ENCODE peak calls at places on chromosomes 4 and X, in ten cellular contexts. R, J, U, S, X, M, G, W, B and Y are unnamed samples.
A peak's percentile ranks its signal among the peaks of the same experiment; 100 is the strongest.

GRCh38 chrX:9788908-9789307 is 2.7 kb downstream of the SHROOM2 start:
- DNase-seq in R (no peak), J (no peak), U (peak; percentile 1), S (no peak), X (no peak), M (no peak), G (no peak), W (peak; percentile 26), B (peak; percentile 71), Y (no peak)

GRCh38 chrX:85544609-85545008 is 165.1 kb upstream of the POF1B start:
- DNase-seq in R (no peak), J (no peak), U (no peak), S (no peak), X (no peak), M (no peak), G (no peak), W (peak; percentile 0), B (no peak), Y (no peak)

GRCh38 chr4:112234952-112235609 is 3.5 kb downstream of the AP1AR start:
- DNase-seq in R (peak; percentile 67), J (peak; percentile 63), U (peak; percentile 58), S (peak; percentile 43), X (peak; percentile 76), M (peak; percentile 62), G (peak; percentile 84), W (peak; percentile 93), B (peak; percentile 87), Y (peak; percentile 45)

GRCh38 chr4:141625023-141625422 is 11.4 kb upstream of the IL15 start:
- DNase-seq in R (peak; percentile 9), J (no peak), U (no peak), S (no peak), X (no peak), M (no peak), G (no peak), W (no peak), B (no peak), Y (no peak)

GRCh38 chr4:82201303-82201702 is 172.5 kb downstream of the HNRNPD start:
- DNase-seq in R (no peak), J (no peak), U (no peak), S (no peak), X (no peak), M (no peak), G (peak; percentile 32), W (no peak), B (no peak), Y (peak; percentile 6)

GRCh38 chr4:13657016-13657415 is 29.5 kb upstream of the BOD1L1 start:
- DNase-seq in R (no peak), J (no peak), U (no peak), S (no peak), X (no peak), M (no peak), G (no peak), W (no peak), B (no peak), Y (no peak)

GRCh38 chrX:1455948-1456280 is 3.2 kb upstream of the ASMTL start:
- DNase-seq in R (no peak), J (no peak), U (no peak), S (no peak), X (no peak), M (no peak), G (no peak), W (no peak), B (no peak), Y (no peak)

GRCh38 chrX:118530537-118530936 is 34.9 kb downstream of the DOCK11 start:
- DNase-seq in R (no peak), J (no peak), U (no peak), S (no peak), X (no peak), M (no peak), G (no peak), W (peak; percentile 65), B (no peak), Y (no peak)

GRCh38 chrX:66684196-66684595 is 45.3 kb upstream of the EDA2R start:
- DNase-seq in R (no peak), J (no peak), U (no peak), S (no peak), X (no peak), M (no peak), G (no peak), W (no peak), B (no peak), Y (no peak)

GRCh38 chrX:115047181-115047580 is 29.8 kb upstream of the IL13RA2 start:
- DNase-seq in R (no peak), J (no peak), U (no peak), S (no peak), X (no peak), M (no peak), G (no peak), W (peak; percentile 2), B (no peak), Y (no peak)

GRCh38 chr4:104896623-104897296 is 249.9 kb upstream of the TET2 start:
- DNase-seq in R (no peak), J (no peak), U (no peak), S (no peak), X (no peak), M (no peak), G (no peak), W (no peak), B (no peak), Y (peak; percentile 43)

GRCh38 chr4:186934841-186935443 is 211.3 kb upstream of the FAT1 start:
- DNase-seq in R (no peak), J (no peak), U (no peak), S (no peak), X (no peak), M (no peak), G (no peak), W (no peak), B (no peak), Y (peak; percentile 60)

GRCh38 chr4:101191302-101192098 is 155.8 kb downstream of the PPP3CA start:
- DNase-seq in R (peak; percentile 56), J (no peak), U (no peak), S (no peak), X (peak; percentile 50), M (peak; percentile 49), G (peak; percentile 77), W (peak; percentile 95), B (peak; percentile 99), Y (no peak)

GRCh38 chrX:119228506-119229290 is 7.4 kb upstream of the PGRMC1 start:
- DNase-seq in R (no peak), J (no peak), U (peak; percentile 4), S (no peak), X (no peak), M (no peak), G (peak; percentile 75), W (peak; percentile 85), B (peak; percentile 40), Y (peak; percentile 18)

GRCh38 chrX:2498781-2499302 is 1.9 kb downstream of the DHRSX start:
- DNase-seq in R (peak; percentile 71), J (no peak), U (no peak), S (no peak), X (peak; percentile 46), M (no peak), G (peak; percentile 11), W (peak; percentile 47), B (peak; percentile 20), Y (no peak)

GRCh38 chr4:89707467-89707866 is 129.5 kb downstream of the SNCA start:
- DNase-seq in R (no peak), J (no peak), U (no peak), S (no peak), X (no peak), M (no peak), G (no peak), W (no peak), B (no peak), Y (no peak)

GRCh38 chrX:104370089-104370488 is 115.4 kb upstream of the ESX1 start:
- DNase-seq in R (peak; percentile 6), J (peak; percentile 26), U (no peak), S (no peak), X (no peak), M (peak; percentile 38), G (no peak), W (no peak), B (no peak), Y (peak; percentile 31)

GRCh38 chr4:76920715-76921114 is 22.8 kb upstream of the SOWAHB start:
- DNase-seq in R (no peak), J (no peak), U (no peak), S (no peak), X (no peak), M (no peak), G (no peak), W (no peak), B (no peak), Y (no peak)

GRCh38 chrX:41822917-41823316 is 98.9 kb downstream of the GPR82 start:
- DNase-seq in R (no peak), J (no peak), U (no peak), S (no peak), X (no peak), M (no peak), G (no peak), W (no peak), B (no peak), Y (no peak)

GRCh38 chr4:102543529-102543928 is 42.4 kb downstream of the NFKB1 start:
- DNase-seq in R (no peak), J (no peak), U (no peak), S (no peak), X (no peak), M (no peak), G (no peak), W (no peak), B (no peak), Y (no peak)
- H3K27ac ChIP-seq in R (no peak overlapping the region), J (no peak overlapping the region), U (no peak overlapping the region), S (no peak overlapping the region), X (no peak overlapping the region), M (no peak overlapping the region), G (no peak overlapping the region), W (no peak overlapping the region), B (no peak overlapping the region), Y (peak overlapping the region; percentile 67)

DNA sequence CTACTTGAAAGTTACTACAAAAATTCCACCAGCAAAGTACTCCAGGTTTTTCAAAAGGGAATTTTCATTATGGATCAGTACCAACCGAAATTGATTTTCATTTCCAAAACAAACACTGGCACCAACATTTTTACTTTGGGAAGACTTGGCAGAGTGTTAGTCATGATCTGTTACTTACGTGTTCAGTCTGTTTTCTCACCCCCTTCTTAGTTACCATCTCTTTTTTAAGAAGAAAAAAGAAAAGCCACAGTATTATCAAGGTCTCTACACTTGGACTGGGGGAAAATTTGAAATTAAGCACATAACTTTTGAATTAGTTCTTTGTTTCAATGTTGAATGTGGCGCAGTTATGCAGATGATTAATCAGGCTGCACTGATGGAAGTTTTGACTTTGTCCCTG is 27.5 kb downstream of the RBBP7 start:
- DNase-seq in R (no peak), J (no peak), U (no peak), S (no peak), X (no peak), M (no peak), G (no peak), W (no peak), B (no peak), Y (no peak)
- H3K27ac ChIP-seq in R (peak overlapping the region; percentile 61), J (no peak overlapping the region), U (no peak overlapping the region), S (no peak overlapping the region), X (peak overlapping the region; percentile 18), M (no peak overlapping the region), G (no peak overlapping the region), W (no peak overlapping the region), B (no peak overlapping the region), Y (no peak overlapping the region)

GRCh38 chr4:783133-783541 is 42.8 kb downstream of the CPLX1 start:
- DNase-seq in R (no peak), J (no peak), U (no peak), S (no peak), X (no peak), M (no peak), G (no peak), W (no peak), B (no peak), Y (no peak)
- H3K27ac ChIP-seq in R (no peak overlapping the region), J (peak overlapping the region; percentile 87), U (no peak overlapping the region), S (no peak overlapping the region), X (peak overlapping the region; percentile 94), M (peak overlapping the region; percentile 95), G (no peak overlapping the region), W (no peak overlapping the region), B (no peak overlapping the region), Y (no peak overlapping the region)

GRCh38 chrX:16429391-16429790 is 220.6 kb upstream of the S100G start:
- DNase-seq in R (no peak), J (no peak), U (no peak), S (no peak), X (no peak), M (no peak), G (no peak), W (peak; percentile 41), B (no peak), Y (no peak)
- H3K27ac ChIP-seq in R (no peak overlapping the region), J (no peak overlapping the region), U (no peak overlapping the region), S (no peak overlapping the region), X (no peak overlapping the region), M (no peak overlapping the region), G (no peak overlapping the region), W (no peak overlapping the region), B (no peak overlapping the region), Y (no peak overlapping the region)